ENCODE peak calls at places on chromosomes 5 and 9, in four cellular contexts. O is IMR-90, M is H1, L is mesenchymal stem cell. E is an unnamed sample.
A peak's percentile ranks its signal among the peaks of the same experiment; 100 is the strongest.

GRCh38 chr5:179314606-179315355 is 30.5 kb downstream of the ADAMTS2 start:
- DNase-seq in O (no peak), M (no peak), L (no peak), E (no peak)

GRCh38 chr5:180142008-180142803 is 66.8 kb downstream of the RASGEF1C start:
- DNase-seq in O (no peak), M (no peak), L (no peak), E (no peak)

GRCh38 chr5:142817031-142817430 is 46.9 kb downstream of the ARHGAP26 start:
- DNase-seq in O (no peak), M (no peak), L (no peak), E (no peak)

GRCh38 chr9:35954942-35955546 is 2.9 kb downstream of the OR2S2 start:
- DNase-seq in O (peak; percentile 90), M (no peak), L (peak; percentile 76), E (peak; percentile 62)

GRCh38 chr5:71925608-71926091 is 181.6 kb upstream of the MAP1B start:
- DNase-seq in O (no peak), M (no peak), L (peak; percentile 31), E (no peak)

GRCh38 chr5:180689071-180689694 is 39.8 kb upstream of the FLT4 start:
- DNase-seq in O (no peak), M (no peak), L (no peak), E (no peak)

GRCh38 chr5:109034276-109034675 is 286.6 kb downstream of the FER start:
- DNase-seq in O (no peak), M (no peak), L (no peak), E (no peak)

GRCh38 chr9:128152133-128152780 is 3.0 kb downstream of the LCN2 start:
- DNase-seq in O (no peak), M (no peak), L (no peak), E (no peak)

GRCh38 chr5:134541736-134542376 is 16.4 kb downstream of the JADE2 start:
- DNase-seq in O (peak; percentile 64), M (no peak), L (peak; percentile 56), E (peak; percentile 91)

GRCh38 chr9:134968011-134968822 is 50.5 kb upstream of the FCN1 start:
- DNase-seq in O (peak; percentile 28), M (no peak), L (no peak), E (no peak)

GRCh38 chr5:178468196-178468685 is 122.0 kb downstream of the COL23A1 start:
- DNase-seq in O (no peak), M (no peak), L (no peak), E (no peak)

GRCh38 chr5:85920984-85921383 is 696.8 kb upstream of the COX7C start:
- DNase-seq in O (no peak), M (no peak), L (no peak), E (no peak)

GRCh38 chr9:77829440-77829839 is 181.3 kb upstream of the GNA14 start:
- DNase-seq in O (no peak), M (no peak), L (no peak), E (no peak)

GRCh38 chr5:144697847-144698262 is 527.2 kb downstream of the KCTD16 start:
- DNase-seq in O (peak; percentile 97), M (no peak), L (peak; percentile 55), E (no peak)

GRCh38 chr9:96519726-96520125 is 69.8 kb downstream of the HABP4 start:
- DNase-seq in O (no peak), M (no peak), L (no peak), E (no peak)

GRCh38 chr5:168987540-168988300 is 313.2 kb downstream of the SLIT3 start:
- DNase-seq in O (peak; percentile 58), M (peak; percentile 25), L (peak; percentile 61), E (peak; percentile 61)

GRCh38 chr9:35909687-35910612 is 660 bp downstream of the SPAAR start:
- DNase-seq in O (no peak), M (no peak), L (no peak), E (no peak)

GRCh38 chr9:110755179-110755578 is 86.6 kb downstream of the MUSK start:
- DNase-seq in O (no peak), M (no peak), L (no peak), E (no peak)

GRCh38 chr9:23686896-23687295 is 139.1 kb downstream of the ELAVL2 start:
- DNase-seq in O (no peak), M (no peak), L (no peak), E (no peak)

GRCh38 chr5:122101636-122102285 is 23.7 kb upstream of the LOX start:
- DNase-seq in O (peak; percentile 79), M (no peak), L (peak; percentile 69), E (no peak)

GRCh38 chr5:7927466-7928375 is 58.8 kb downstream of the MTRR start:
- DNase-seq in O (peak; percentile 64), M (peak; percentile 47), L (peak; percentile 60), E (peak; percentile 73)

GRCh38 chr5:58090704-58091103 is 369.2 kb downstream of the PLK2 start:
- DNase-seq in O (no peak), M (no peak), L (no peak), E (no peak)

GRCh38 chr5:149418910-149419531 is 39.9 kb upstream of the IL17B start:
- DNase-seq in O (no peak), M (no peak), L (peak; percentile 37), E (no peak)

GRCh38 chr5:168377525-168377924 is 86.1 kb downstream of the WWC1 start:
- DNase-seq in O (no peak), M (no peak), L (no peak), E (no peak)

GRCh38 chr5:157574456-157575095 is 999 bp downstream of the ADAM19 start:
- DNase-seq in O (peak; percentile 15), M (no peak), L (peak; percentile 53), E (no peak)

GRCh38 chr9:3401556-3401955 is 124.2 kb downstream of the RFX3 start:
- DNase-seq in O (no peak), M (no peak), L (no peak), E (no peak)

GRCh38 chr5:149456597-149457392 is 77.7 kb upstream of the IL17B start:
- DNase-seq in O (no peak), M (no peak), L (peak; percentile 79), E (no peak)

GRCh38 chr5:112419596-112420110 is 576 bp upstream of the EPB41L4A start:
- DNase-seq in O (no peak), M (no peak), L (peak; percentile 34), E (peak; percentile 69)

GRCh38 chr9:136713555-136713949 is 1.2 kb downstream of the DIPK1B start:
- DNase-seq in O (no peak), M (no peak), L (no peak), E (peak; percentile 33)
- H2BK15ac ChIP-seq in O (no peak overlapping the region), M (no peak overlapping the region), L (no peak overlapping the region), E (no peak overlapping the region)

DNA sequence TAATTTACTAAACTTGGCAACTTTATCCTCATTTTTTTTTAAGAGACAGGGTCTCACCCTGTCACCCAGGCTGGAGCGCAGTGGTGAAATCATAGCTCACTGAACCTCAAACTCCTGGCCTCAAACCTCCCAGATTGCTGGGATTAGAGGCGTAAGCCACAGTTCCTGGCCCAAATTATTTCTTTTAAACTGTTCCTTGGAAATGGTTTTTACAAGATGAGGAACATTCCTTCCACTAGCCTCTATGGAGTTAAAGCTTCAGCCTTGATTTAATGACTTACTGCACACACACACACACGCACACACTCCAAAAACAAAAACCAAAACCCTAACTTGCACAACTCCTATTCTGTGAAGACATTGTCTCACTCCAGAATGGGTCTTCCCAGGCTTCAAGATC is 77.2 kb upstream of the TARS1 start:
- DNase-seq in O (no peak), M (no peak), L (peak; percentile 55), E (no peak)
- H2BK5ac ChIP-seq in O (peak overlapping the region; percentile 86), M (no peak overlapping the region), L (no peak overlapping the region), E (no peak overlapping the region)

DNA sequence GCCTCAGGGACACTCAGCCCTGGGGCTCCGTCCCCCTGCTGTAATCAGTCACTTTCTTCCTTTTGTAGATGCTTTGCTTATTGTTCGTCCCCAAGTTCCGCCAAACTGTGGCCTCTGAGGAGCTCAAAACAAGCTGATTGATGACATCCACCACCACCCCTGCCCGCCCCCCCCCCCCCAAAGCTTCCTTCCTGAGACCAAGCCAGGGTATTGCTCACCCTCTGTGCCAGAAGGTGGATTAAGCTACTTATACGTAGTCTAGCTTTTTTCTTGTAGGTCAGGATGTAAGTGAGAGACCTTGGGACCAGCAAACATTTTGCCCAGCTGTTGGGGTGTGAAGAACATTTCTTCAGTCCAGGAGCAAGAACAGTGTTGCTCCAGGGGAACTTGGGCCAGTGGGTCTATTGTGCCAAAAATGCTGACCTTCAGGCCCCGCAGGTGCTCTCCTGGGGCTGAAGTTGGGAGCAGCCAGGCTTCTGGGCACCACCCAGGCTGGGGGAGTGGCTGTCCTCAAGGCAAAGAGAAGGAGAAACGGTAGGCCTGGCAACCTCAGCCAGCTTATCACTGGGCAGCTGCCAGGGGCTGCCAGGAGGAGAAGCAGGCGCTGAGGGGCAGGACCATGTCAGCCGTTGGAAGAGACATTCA is 17.9 kb downstream of the NEURL1B start:
- DNase-seq in O (peak; percentile 46), M (no peak), L (peak; percentile 48), E (no peak)
- H2AK5ac ChIP-seq in O (peak overlapping the region; percentile 92), M (no peak overlapping the region), L (peak overlapping the region; percentile 1), E (no peak overlapping the region)

GRCh38 chr5:52947208-52947607 is 41.9 kb upstream of the ITGA2 start:
- DNase-seq in O (peak; percentile 56), M (no peak), L (no peak), E (no peak)

GRCh38 chr5:52943285-52943684 is 45.9 kb upstream of the ITGA2 start:
- DNase-seq in O (no peak), M (no peak), L (no peak), E (no peak)

GRCh38 chr5:52947851-52948250 is 41.3 kb upstream of the ITGA2 start:
- DNase-seq in O (peak; percentile 37), M (no peak), L (peak; percentile 21), E (no peak)

GRCh38 chr5:52945040-52945439 is 44.1 kb upstream of the ITGA2 start:
- DNase-seq in O (no peak), M (no peak), L (no peak), E (no peak)

GRCh38 chr5:52943808-52944207 is 45.3 kb upstream of the ITGA2 start:
- DNase-seq in O (no peak), M (no peak), L (no peak), E (no peak)
- H2BK15ac ChIP-seq in O (no peak overlapping the region), M (no peak overlapping the region), L (no peak overlapping the region), E (no peak overlapping the region)

E was measured in H9.